ENCODE peak calls at places on chromosomes 12 and 14, in ten cellular contexts. One of them, this sample, is unnamed.

GRCh38 chr14:95255487-95255886 is 64.2 kb downstream of the CLMN start:
- DNase-seq in stimulated activated CD4-positive, alpha-beta T cell treated with anti-CD3 and anti-CD28 coated beads, Interleukin-1b, Interleukin-23, amount 100 ng/mL, for 1 hour: no peak
- DNase-seq in NCI-H1092: no peak
- DNase-seq in activated CD4-positive, alpha-beta T cell treated with anti-CD3 and anti-CD28 coated beads, Interleukin-2, amount 50 U/mL, for 48 hours: peak; percentile 22
- DNase-seq in CD8-positive, alpha-beta memory T cell: no peak
- DNase-seq in left colon: peak; percentile 91
- DNase-seq in fibroblast of mammary gland: peak; percentile 92
- DNase-seq in GDM1: no peak
- DNase-seq in EL: peak; percentile 34
- DNase-seq in mucosa of gallbladder: peak; percentile 84
- DNase-seq in this sample: peak; percentile 83

GRCh38 chr12:84814664-84815245 is 97.8 kb downstream of the SLC6A15 start:
- DNase-seq in left colon: no peak
- DNase-seq in activated CD4-positive, alpha-beta T cell treated with anti-CD3 and anti-CD28 coated beads, Interleukin-2, amount 50 U/mL, for 48 hours: no peak
- DNase-seq in fibroblast of mammary gland: peak; percentile 85
- DNase-seq in mucosa of gallbladder: no peak
- DNase-seq in CD8-positive, alpha-beta memory T cell: no peak
- DNase-seq in NCI-H1092: no peak
- DNase-seq in stimulated activated CD4-positive, alpha-beta T cell treated with anti-CD3 and anti-CD28 coated beads, Interleukin-1b, Interleukin-23, amount 100 ng/mL, for 1 hour: no peak
- DNase-seq in GDM1: no peak
- DNase-seq in EL: peak; percentile 42
- DNase-seq in this sample: no peak

GRCh38 chr12:47349102-47349769 is 269.5 kb upstream of the AMIGO2 start:
- DNase-seq in mucosa of gallbladder: no peak
- DNase-seq in NCI-H1092: no peak
- DNase-seq in activated CD4-positive, alpha-beta T cell treated with anti-CD3 and anti-CD28 coated beads, Interleukin-2, amount 50 U/mL, for 48 hours: no peak
- DNase-seq in stimulated activated CD4-positive, alpha-beta T cell treated with anti-CD3 and anti-CD28 coated beads, Interleukin-1b, Interleukin-23, amount 100 ng/mL, for 1 hour: no peak
- DNase-seq in CD8-positive, alpha-beta memory T cell: no peak
- DNase-seq in EL: no peak
- DNase-seq in GDM1: no peak
- DNase-seq in left colon: no peak
- DNase-seq in fibroblast of mammary gland: no peak
- DNase-seq in this sample: no peak

GRCh38 chr12:64633940-64634337 is 23.6 kb downstream of the RASSF3 start:
- DNase-seq in stimulated activated CD4-positive, alpha-beta T cell treated with anti-CD3 and anti-CD28 coated beads, Interleukin-1b, Interleukin-23, amount 100 ng/mL, for 1 hour: no peak
- DNase-seq in fibroblast of mammary gland: peak; percentile 80
- DNase-seq in NCI-H1092: no peak
- DNase-seq in mucosa of gallbladder: peak; percentile 83
- DNase-seq in EL: peak; percentile 74
- DNase-seq in GDM1: no peak
- DNase-seq in CD8-positive, alpha-beta memory T cell: no peak
- DNase-seq in activated CD4-positive, alpha-beta T cell treated with anti-CD3 and anti-CD28 coated beads, Interleukin-2, amount 50 U/mL, for 48 hours: no peak
- DNase-seq in left colon: peak; percentile 60
- DNase-seq in this sample: peak; percentile 58

GRCh38 chr14:97414718-97415098 is 617.5 kb downstream of the VRK1 start:
- DNase-seq in left colon: no peak
- DNase-seq in fibroblast of mammary gland: no peak
- DNase-seq in stimulated activated CD4-positive, alpha-beta T cell treated with anti-CD3 and anti-CD28 coated beads, Interleukin-1b, Interleukin-23, amount 100 ng/mL, for 1 hour: no peak
- DNase-seq in GDM1: no peak
- DNase-seq in activated CD4-positive, alpha-beta T cell treated with anti-CD3 and anti-CD28 coated beads, Interleukin-2, amount 50 U/mL, for 48 hours: no peak
- DNase-seq in CD8-positive, alpha-beta memory T cell: no peak
- DNase-seq in mucosa of gallbladder: no peak
- DNase-seq in NCI-H1092: no peak
- DNase-seq in EL: no peak
- DNase-seq in this sample: no peak

GRCh38 chr12:109440851-109441490 is 36.1 kb downstream of the KCTD10 start:
- DNase-seq in GDM1: no peak
- DNase-seq in NCI-H1092: peak; percentile 1
- DNase-seq in EL: no peak
- DNase-seq in left colon: no peak
- DNase-seq in fibroblast of mammary gland: no peak
- DNase-seq in mucosa of gallbladder: no peak
- DNase-seq in stimulated activated CD4-positive, alpha-beta T cell treated with anti-CD3 and anti-CD28 coated beads, Interleukin-1b, Interleukin-23, amount 100 ng/mL, for 1 hour: no peak
- DNase-seq in activated CD4-positive, alpha-beta T cell treated with anti-CD3 and anti-CD28 coated beads, Interleukin-2, amount 50 U/mL, for 48 hours: no peak
- DNase-seq in CD8-positive, alpha-beta memory T cell: no peak
- DNase-seq in this sample: no peak

GRCh38 chr12:121933522-121934317 is 15.3 kb downstream of the CFAP251 start:
- DNase-seq in mucosa of gallbladder: no peak
- DNase-seq in CD8-positive, alpha-beta memory T cell: no peak
- DNase-seq in GDM1: no peak
- DNase-seq in EL: peak; percentile 33
- DNase-seq in left colon: no peak
- DNase-seq in stimulated activated CD4-positive, alpha-beta T cell treated with anti-CD3 and anti-CD28 coated beads, Interleukin-1b, Interleukin-23, amount 100 ng/mL, for 1 hour: no peak
- DNase-seq in fibroblast of mammary gland: no peak
- DNase-seq in NCI-H1092: no peak
- DNase-seq in activated CD4-positive, alpha-beta T cell treated with anti-CD3 and anti-CD28 coated beads, Interleukin-2, amount 50 U/mL, for 48 hours: no peak
- DNase-seq in this sample: no peak

GRCh38 chr14:64834965-64835364 is 44.7 kb downstream of the SPTB start:
- DNase-seq in mucosa of gallbladder: no peak
- DNase-seq in activated CD4-positive, alpha-beta T cell treated with anti-CD3 and anti-CD28 coated beads, Interleukin-2, amount 50 U/mL, for 48 hours: no peak
- DNase-seq in fibroblast of mammary gland: no peak
- DNase-seq in left colon: no peak
- DNase-seq in stimulated activated CD4-positive, alpha-beta T cell treated with anti-CD3 and anti-CD28 coated beads, Interleukin-1b, Interleukin-23, amount 100 ng/mL, for 1 hour: no peak
- DNase-seq in NCI-H1092: no peak
- DNase-seq in GDM1: no peak
- DNase-seq in CD8-positive, alpha-beta memory T cell: no peak
- DNase-seq in EL: no peak
- DNase-seq in this sample: no peak

GRCh38 chr14:76937181-76938091 is 91.1 kb downstream of the IRF2BPL start:
- DNase-seq in mucosa of gallbladder: no peak
- DNase-seq in CD8-positive, alpha-beta memory T cell: no peak
- DNase-seq in NCI-H1092: peak; percentile 75
- DNase-seq in stimulated activated CD4-positive, alpha-beta T cell treated with anti-CD3 and anti-CD28 coated beads, Interleukin-1b, Interleukin-23, amount 100 ng/mL, for 1 hour: no peak
- DNase-seq in left colon: no peak
- DNase-seq in activated CD4-positive, alpha-beta T cell treated with anti-CD3 and anti-CD28 coated beads, Interleukin-2, amount 50 U/mL, for 48 hours: no peak
- DNase-seq in GDM1: no peak
- DNase-seq in EL: peak; percentile 69
- DNase-seq in fibroblast of mammary gland: peak; percentile 87
- DNase-seq in this sample: no peak

GRCh38 chr12:6937481-6938352 is 5.9 kb upstream of the RNU7-1 start:
- DNase-seq in GDM1: peak; percentile 93
- DNase-seq in stimulated activated CD4-positive, alpha-beta T cell treated with anti-CD3 and anti-CD28 coated beads, Interleukin-1b, Interleukin-23, amount 100 ng/mL, for 1 hour: peak; percentile 86
- DNase-seq in left colon: peak; percentile 92
- DNase-seq in NCI-H1092: peak; percentile 96
- DNase-seq in mucosa of gallbladder: peak; percentile 94
- DNase-seq in fibroblast of mammary gland: peak; percentile 94
- DNase-seq in CD8-positive, alpha-beta memory T cell: peak; percentile 93
- DNase-seq in activated CD4-positive, alpha-beta T cell treated with anti-CD3 and anti-CD28 coated beads, Interleukin-2, amount 50 U/mL, for 48 hours: peak; percentile 91
- DNase-seq in EL: peak; percentile 92
- DNase-seq in this sample: peak; percentile 80

GRCh38 chr12:111276189-111276588 is 92.7 kb downstream of the PHETA1 start:
- DNase-seq in activated CD4-positive, alpha-beta T cell treated with anti-CD3 and anti-CD28 coated beads, Interleukin-2, amount 50 U/mL, for 48 hours: no peak
- DNase-seq in NCI-H1092: no peak
- DNase-seq in GDM1: no peak
- DNase-seq in CD8-positive, alpha-beta memory T cell: no peak
- DNase-seq in left colon: no peak
- DNase-seq in fibroblast of mammary gland: peak; percentile 46
- DNase-seq in EL: peak; percentile 25
- DNase-seq in stimulated activated CD4-positive, alpha-beta T cell treated with anti-CD3 and anti-CD28 coated beads, Interleukin-1b, Interleukin-23, amount 100 ng/mL, for 1 hour: no peak
- DNase-seq in mucosa of gallbladder: no peak
- DNase-seq in this sample: no peak

GRCh38 chr12:71397433-71397954 is 42.1 kb upstream of the LGR5 start:
- DNase-seq in left colon: no peak
- DNase-seq in EL: peak; percentile 78
- DNase-seq in CD8-positive, alpha-beta memory T cell: no peak
- DNase-seq in GDM1: no peak
- DNase-seq in fibroblast of mammary gland: peak; percentile 11
- DNase-seq in mucosa of gallbladder: no peak
- DNase-seq in activated CD4-positive, alpha-beta T cell treated with anti-CD3 and anti-CD28 coated beads, Interleukin-2, amount 50 U/mL, for 48 hours: no peak
- DNase-seq in NCI-H1092: no peak
- DNase-seq in stimulated activated CD4-positive, alpha-beta T cell treated with anti-CD3 and anti-CD28 coated beads, Interleukin-1b, Interleukin-23, amount 100 ng/mL, for 1 hour: no peak
- DNase-seq in this sample: no peak

GRCh38 chr12:63905523-63905922 is 61.0 kb downstream of the SRGAP1 start:
- DNase-seq in left colon: no peak
- DNase-seq in stimulated activated CD4-positive, alpha-beta T cell treated with anti-CD3 and anti-CD28 coated beads, Interleukin-1b, Interleukin-23, amount 100 ng/mL, for 1 hour: no peak
- DNase-seq in mucosa of gallbladder: no peak
- DNase-seq in fibroblast of mammary gland: no peak
- DNase-seq in CD8-positive, alpha-beta memory T cell: no peak
- DNase-seq in GDM1: no peak
- DNase-seq in EL: peak; percentile 95
- DNase-seq in NCI-H1092: no peak
- DNase-seq in activated CD4-positive, alpha-beta T cell treated with anti-CD3 and anti-CD28 coated beads, Interleukin-2, amount 50 U/mL, for 48 hours: no peak
- DNase-seq in this sample: peak; percentile 33

GRCh38 chr12:32603858-32604257 is 75.2 kb upstream of the DNM1L start:
- DNase-seq in left colon: no peak
- DNase-seq in EL: peak; percentile 17
- DNase-seq in CD8-positive, alpha-beta memory T cell: no peak
- DNase-seq in mucosa of gallbladder: no peak
- DNase-seq in NCI-H1092: no peak
- DNase-seq in activated CD4-positive, alpha-beta T cell treated with anti-CD3 and anti-CD28 coated beads, Interleukin-2, amount 50 U/mL, for 48 hours: peak; percentile 14
- DNase-seq in stimulated activated CD4-positive, alpha-beta T cell treated with anti-CD3 and anti-CD28 coated beads, Interleukin-1b, Interleukin-23, amount 100 ng/mL, for 1 hour: no peak
- DNase-seq in fibroblast of mammary gland: peak; percentile 94
- DNase-seq in GDM1: no peak
- DNase-seq in this sample: no peak

GRCh38 chr12:19652391-19652790 is 213.1 kb downstream of the AEBP2 start:
- DNase-seq in activated CD4-positive, alpha-beta T cell treated with anti-CD3 and anti-CD28 coated beads, Interleukin-2, amount 50 U/mL, for 48 hours: no peak
- DNase-seq in CD8-positive, alpha-beta memory T cell: no peak
- DNase-seq in left colon: no peak
- DNase-seq in mucosa of gallbladder: no peak
- DNase-seq in fibroblast of mammary gland: no peak
- DNase-seq in NCI-H1092: no peak
- DNase-seq in EL: no peak
- DNase-seq in stimulated activated CD4-positive, alpha-beta T cell treated with anti-CD3 and anti-CD28 coated beads, Interleukin-1b, Interleukin-23, amount 100 ng/mL, for 1 hour: no peak
- DNase-seq in GDM1: no peak
- DNase-seq in this sample: no peak

GRCh38 chr12:30823140-30823669 is 68.5 kb upstream of the CAPRIN2 start:
- DNase-seq in NCI-H1092: no peak
- DNase-seq in left colon: peak; percentile 54
- DNase-seq in EL: no peak
- DNase-seq in GDM1: no peak
- DNase-seq in fibroblast of mammary gland: peak; percentile 32
- DNase-seq in CD8-positive, alpha-beta memory T cell: peak; percentile 22
- DNase-seq in mucosa of gallbladder: peak; percentile 20
- DNase-seq in activated CD4-positive, alpha-beta T cell treated with anti-CD3 and anti-CD28 coated beads, Interleukin-2, amount 50 U/mL, for 48 hours: peak; percentile 39
- DNase-seq in stimulated activated CD4-positive, alpha-beta T cell treated with anti-CD3 and anti-CD28 coated beads, Interleukin-1b, Interleukin-23, amount 100 ng/mL, for 1 hour: no peak
- DNase-seq in this sample: peak; percentile 43

GRCh38 chr12:108214486-108214885 is 85.4 kb downstream of the WSCD2 start:
- DNase-seq in GDM1: no peak
- DNase-seq in mucosa of gallbladder: peak; percentile 41
- DNase-seq in stimulated activated CD4-positive, alpha-beta T cell treated with anti-CD3 and anti-CD28 coated beads, Interleukin-1b, Interleukin-23, amount 100 ng/mL, for 1 hour: no peak
- DNase-seq in activated CD4-positive, alpha-beta T cell treated with anti-CD3 and anti-CD28 coated beads, Interleukin-2, amount 50 U/mL, for 48 hours: peak; percentile 16
- DNase-seq in EL: peak; percentile 15
- DNase-seq in NCI-H1092: no peak
- DNase-seq in fibroblast of mammary gland: peak; percentile 10
- DNase-seq in left colon: peak; percentile 26
- DNase-seq in CD8-positive, alpha-beta memory T cell: no peak
- DNase-seq in this sample: peak; percentile 22

GRCh38 chr14:97077253-97077653 is 280.1 kb downstream of the VRK1 start:
- DNase-seq in GDM1: peak; percentile 75
- DNase-seq in fibroblast of mammary gland: peak; percentile 62
- DNase-seq in NCI-H1092: no peak
- DNase-seq in CD8-positive, alpha-beta memory T cell: no peak
- DNase-seq in activated CD4-positive, alpha-beta T cell treated with anti-CD3 and anti-CD28 coated beads, Interleukin-2, amount 50 U/mL, for 48 hours: peak; percentile 3
- DNase-seq in left colon: peak; percentile 17
- DNase-seq in EL: no peak
- DNase-seq in stimulated activated CD4-positive, alpha-beta T cell treated with anti-CD3 and anti-CD28 coated beads, Interleukin-1b, Interleukin-23, amount 100 ng/mL, for 1 hour: no peak
- DNase-seq in mucosa of gallbladder: peak; percentile 51
- DNase-seq in this sample: peak; percentile 19

GRCh38 chr12:108850854-108851573 is 6.4 kb downstream of the SSH1 start:
- DNase-seq in NCI-H1092: no peak
- DNase-seq in CD8-positive, alpha-beta memory T cell: no peak
- DNase-seq in fibroblast of mammary gland: peak; percentile 89
- DNase-seq in activated CD4-positive, alpha-beta T cell treated with anti-CD3 and anti-CD28 coated beads, Interleukin-2, amount 50 U/mL, for 48 hours: no peak
- DNase-seq in EL: peak; percentile 87
- DNase-seq in GDM1: no peak
- DNase-seq in mucosa of gallbladder: peak; percentile 51
- DNase-seq in left colon: no peak
- DNase-seq in stimulated activated CD4-positive, alpha-beta T cell treated with anti-CD3 and anti-CD28 coated beads, Interleukin-1b, Interleukin-23, amount 100 ng/mL, for 1 hour: no peak
- DNase-seq in this sample: peak; percentile 92

GRCh38 chr12:132838464-132839080 is 9.9 kb upstream of the GOLGA3 start:
- DNase-seq in EL: no peak
- DNase-seq in CD8-positive, alpha-beta memory T cell: no peak
- DNase-seq in NCI-H1092: no peak
- DNase-seq in fibroblast of mammary gland: no peak
- DNase-seq in stimulated activated CD4-positive, alpha-beta T cell treated with anti-CD3 and anti-CD28 coated beads, Interleukin-1b, Interleukin-23, amount 100 ng/mL, for 1 hour: no peak
- DNase-seq in mucosa of gallbladder: no peak
- DNase-seq in left colon: peak; percentile 41
- DNase-seq in activated CD4-positive, alpha-beta T cell treated with anti-CD3 and anti-CD28 coated beads, Interleukin-2, amount 50 U/mL, for 48 hours: no peak
- DNase-seq in GDM1: no peak
- DNase-seq in this sample: no peak

GRCh38 chr12:25254271-25254880 is 3.6 kb upstream of the KRAS start:
- DNase-seq in CD8-positive, alpha-beta memory T cell: no peak
- DNase-seq in left colon: no peak
- DNase-seq in EL: peak; percentile 62
- DNase-seq in GDM1: no peak
- DNase-seq in fibroblast of mammary gland: peak; percentile 21
- DNase-seq in activated CD4-positive, alpha-beta T cell treated with anti-CD3 and anti-CD28 coated beads, Interleukin-2, amount 50 U/mL, for 48 hours: no peak
- DNase-seq in NCI-H1092: no peak
- DNase-seq in mucosa of gallbladder: no peak
- DNase-seq in stimulated activated CD4-positive, alpha-beta T cell treated with anti-CD3 and anti-CD28 coated beads, Interleukin-1b, Interleukin-23, amount 100 ng/mL, for 1 hour: no peak
- DNase-seq in this sample: no peak

GRCh38 chr12:81332054-81332453 is 254.2 kb downstream of the ACSS3 start:
- DNase-seq in GDM1: no peak
- DNase-seq in stimulated activated CD4-positive, alpha-beta T cell treated with anti-CD3 and anti-CD28 coated beads, Interleukin-1b, Interleukin-23, amount 100 ng/mL, for 1 hour: no peak
- DNase-seq in activated CD4-positive, alpha-beta T cell treated with anti-CD3 and anti-CD28 coated beads, Interleukin-2, amount 50 U/mL, for 48 hours: no peak
- DNase-seq in NCI-H1092: no peak
- DNase-seq in CD8-positive, alpha-beta memory T cell: no peak
- DNase-seq in left colon: no peak
- DNase-seq in EL: no peak
- DNase-seq in mucosa of gallbladder: no peak
- DNase-seq in fibroblast of mammary gland: no peak
- DNase-seq in this sample: no peak

GRCh38 chr14:69005432-69006148 is 26.5 kb upstream of the ACTN1 start:
- DNase-seq in fibroblast of mammary gland: peak; percentile 91
- DNase-seq in EL: peak; percentile 91
- DNase-seq in CD8-positive, alpha-beta memory T cell: no peak
- DNase-seq in NCI-H1092: no peak
- DNase-seq in stimulated activated CD4-positive, alpha-beta T cell treated with anti-CD3 and anti-CD28 coated beads, Interleukin-1b, Interleukin-23, amount 100 ng/mL, for 1 hour: no peak
- DNase-seq in activated CD4-positive, alpha-beta T cell treated with anti-CD3 and anti-CD28 coated beads, Interleukin-2, amount 50 U/mL, for 48 hours: peak; percentile 7
- DNase-seq in GDM1: no peak
- DNase-seq in mucosa of gallbladder: peak; percentile 68
- DNase-seq in left colon: peak; percentile 21
- DNase-seq in this sample: peak; percentile 70

GRCh38 chr12:31491819-31492598 is 98.9 kb downstream of the DENND5B start:
- DNase-seq in fibroblast of mammary gland: peak; percentile 86
- DNase-seq in stimulated activated CD4-positive, alpha-beta T cell treated with anti-CD3 and anti-CD28 coated beads, Interleukin-1b, Interleukin-23, amount 100 ng/mL, for 1 hour: no peak
- DNase-seq in CD8-positive, alpha-beta memory T cell: no peak
- DNase-seq in left colon: no peak
- DNase-seq in NCI-H1092: no peak
- DNase-seq in mucosa of gallbladder: peak; percentile 27
- DNase-seq in GDM1: no peak
- DNase-seq in activated CD4-positive, alpha-beta T cell treated with anti-CD3 and anti-CD28 coated beads, Interleukin-2, amount 50 U/mL, for 48 hours: no peak
- DNase-seq in EL: peak; percentile 93
- DNase-seq in this sample: peak; percentile 77

GRCh38 chr12:30882706-30883105 is 43.8 kb upstream of the TSPAN11 start:
- DNase-seq in EL: no peak
- DNase-seq in activated CD4-positive, alpha-beta T cell treated with anti-CD3 and anti-CD28 coated beads, Interleukin-2, amount 50 U/mL, for 48 hours: no peak
- DNase-seq in fibroblast of mammary gland: peak; percentile 30
- DNase-seq in NCI-H1092: no peak
- DNase-seq in GDM1: no peak
- DNase-seq in mucosa of gallbladder: no peak
- DNase-seq in left colon: no peak
- DNase-seq in stimulated activated CD4-positive, alpha-beta T cell treated with anti-CD3 and anti-CD28 coated beads, Interleukin-1b, Interleukin-23, amount 100 ng/mL, for 1 hour: no peak
- DNase-seq in CD8-positive, alpha-beta memory T cell: no peak
- DNase-seq in this sample: no peak